ENCODE peak calls at places on chromosome 12, in six cellular contexts. T is COR-L47, Z is activated gamma-delta T cell treated with Interleukin-2 at 50 U/mL for 16 hours, K is Caco-2, U is MG63, L is uterus. H is an unnamed sample.

GRCh38 chr12:120432772-120433525 is 5.0 kb upstream of the COX6A1 start:
- DNase-seq in T (no peak), Z (no peak), K (no peak), U (no peak), L (no peak), H (no peak)

GRCh38 chr12:124761876-124762275 is 101.8 kb downstream of the SCARB1 start:
- DNase-seq in T (no peak), Z (no peak), K (no peak), U (peak), L (no peak), H (no peak)

GRCh38 chr12:4153343-4153892 is 120.1 kb upstream of the CCND2 start:
- DNase-seq in T (no peak), Z (no peak), K (no peak), U (no peak), L (no peak), H (no peak)

GRCh38 chr12:116675339-116676107 is 62.3 kb downstream of the SPRING1 start:
- DNase-seq in T (no peak), Z (no peak), K (no peak), U (no peak), L (no peak), H (no peak)

GRCh38 chr12:57473886-57474285 is 5.8 kb downstream of the ARHGAP9 start:
- DNase-seq in T (no peak), Z (no peak), K (no peak), U (no peak), L (no peak), H (no peak)

GRCh38 chr12:80018119-80018518 is 81.2 kb upstream of the OTOGL start:
- DNase-seq in T (no peak), Z (no peak), K (no peak), U (no peak), L (no peak), H (no peak)

GRCh38 chr12:62834406-62834805 is 100.5 kb downstream of the PPM1H start:
- DNase-seq in T (no peak), Z (no peak), K (no peak), U (peak), L (peak), H (no peak)

GRCh38 chr12:113242018-113242418 is 20.8 kb downstream of the TPCN1 start:
- DNase-seq in T (no peak), Z (no peak), K (no peak), U (peak), L (no peak), H (no peak)

GRCh38 chr12:129564768-129565167 is 339.1 kb downstream of the TMEM132D start:
- DNase-seq in T (no peak), Z (no peak), K (no peak), U (no peak), L (no peak), H (no peak)

GRCh38 chr12:132439333-132439904 is 50.5 kb upstream of the FBRSL1 start:
- DNase-seq in T (no peak), Z (no peak), K (no peak), U (no peak), L (no peak), H (no peak)

GRCh38 chr12:100401660-100402059 is 44.8 kb downstream of the SLC17A8 start:
- DNase-seq in T (no peak), Z (no peak), K (no peak), U (peak), L (no peak), H (no peak)

GRCh38 chr12:77231548-77231947 is 166.2 kb upstream of the E2F7 start:
- DNase-seq in T (no peak), Z (no peak), K (no peak), U (peak), L (peak), H (no peak)

GRCh38 chr12:70393787-70394519 is 27.9 kb downstream of the KCNMB4 start:
- DNase-seq in T (no peak), Z (no peak), K (no peak), U (no peak), L (no peak), H (no peak)

GRCh38 chr12:56256326-56256960 is 1.7 kb downstream of the ANKRD52 start:
- DNase-seq in T (no peak), Z (no peak), K (no peak), U (peak), L (no peak), H (no peak)

GRCh38 chr12:5222011-5222461 is 178.4 kb downstream of the KCNA5 start:
- DNase-seq in T (peak), Z (no peak), K (no peak), U (peak), L (no peak), H (no peak)

GRCh38 chr12:76455582-76456345 is 103.8 kb downstream of the OSBPL8 start:
- DNase-seq in T (peak), Z (no peak), K (peak), U (peak), L (no peak), H (no peak)

GRCh38 chr12:99332936-99333591 is 314.5 kb upstream of the GARIN6 start:
- DNase-seq in T (peak), Z (no peak), K (no peak), U (no peak), L (no peak), H (no peak)

GRCh38 chr12:120534703-120535655 is 823 bp downstream of the RNF10 start:
- DNase-seq in T (peak), Z (peak), K (peak), U (peak), L (peak), H (peak)

GRCh38 chr12:89707992-89708792 is 446 bp downstream of the ATP2B1 start:
- DNase-seq in T (no peak), Z (peak), K (peak), U (peak), L (peak), H (peak)

GRCh38 chr12:113852273-113852672 is 113.9 kb downstream of the RBM19 start:
- DNase-seq in T (peak), Z (no peak), K (no peak), U (no peak), L (no peak), H (no peak)

GRCh38 chr12:131383741-131384543 is 326.9 kb upstream of the SFSWAP start:
- DNase-seq in T (no peak), Z (no peak), K (no peak), U (no peak), L (no peak), H (no peak)

GRCh38 chr12:45991289-45992249 is 1.2 kb upstream of the SCAF11 start:
- DNase-seq in T (peak), Z (peak), K (peak), U (peak), L (peak), H (peak)

GRCh38 chr12:97173672-97174385 is 266.8 kb downstream of the NEDD1 start:
- DNase-seq in T (no peak), Z (no peak), K (no peak), U (no peak), L (no peak), H (no peak)

GRCh38 chr12:70180140-70180539 is 63.1 kb upstream of the CNOT2 start:
- DNase-seq in T (no peak), Z (no peak), K (no peak), U (no peak), L (no peak), H (no peak)

GRCh38 chr12:74328623-74329022 is 209.0 kb upstream of the ATXN7L3B start:
- DNase-seq in T (no peak), Z (no peak), K (peak), U (no peak), L (no peak), H (no peak)

GRCh38 chr12:66539451-66539850 is 139.4 kb downstream of the GRIP1 start:
- DNase-seq in T (no peak), Z (no peak), K (no peak), U (no peak), L (no peak), H (no peak)

GRCh38 chr12:101209319-101210302 is at the start of gene SLC5A8:
- DNase-seq in T (peak), Z (no peak), K (no peak), U (no peak), L (no peak), H (no peak)

GRCh38 chr12:11130382-11130781 is 4.1 kb downstream of the TAS2R30 start:
- DNase-seq in T (no peak), Z (no peak), K (no peak), U (no peak), L (no peak), H (no peak)

GRCh38 chr12:6927999-6928702 is 392 bp downstream of the ATN1 start:
- DNase-seq in T (no peak), Z (no peak), K (peak), U (no peak), L (peak), H (no peak)

GRCh38 chr12:68675098-68675842 is 11.5 kb upstream of the NUP107 start:
- DNase-seq in T (no peak), Z (peak), K (no peak), U (no peak), L (no peak), H (no peak)

GRCh38 chr12:65741662-65742480 is 82.4 kb upstream of the HMGA2 start:
- DNase-seq in T (no peak), Z (no peak), K (peak), U (peak), L (peak), H (peak)

GRCh38 chr12:96445743-96446655 is 43.4 kb upstream of the CFAP54 start:
- DNase-seq in T (no peak), Z (peak), K (no peak), U (no peak), L (peak), H (no peak)

GRCh38 chr12:122721057-122721545 is 4.5 kb upstream of the HCAR3 start:
- DNase-seq in T (no peak), Z (no peak), K (peak), U (no peak), L (no peak), H (no peak)

GRCh38 chr12:132489078-132489601 is 811 bp upstream of the FBRSL1 start:
- DNase-seq in T (no peak), Z (peak), K (peak), U (no peak), L (no peak), H (no peak)

GRCh38 chr12:57612711-57613426 is 1.6 kb downstream of the ARHGEF25 start:
- DNase-seq in T (no peak), Z (no peak), K (no peak), U (no peak), L (peak), H (no peak)